ENCODE peak calls at places on chromosomes 2 and 18, in five cellular contexts. Q is right cardiac atrium, T is colonic mucosa, C is PC-3, L is mesendoderm. Z is an unnamed sample.

GRCh38 chr18:5097116-5097703 is 99.8 kb downstream of the AKAIN1 start:
- DNase-seq in L (peak), T (no peak), Q (no peak), C (no peak), Z (no peak)

GRCh38 chr2:149184994-149185393 is 145.4 kb upstream of the LYPD6 start:
- DNase-seq in C (no peak), Q (no peak), T (no peak), L (no peak), Z (no peak)

GRCh38 chr2:223084873-223085272 is 32.9 kb downstream of the KCNE4 start:
- DNase-seq in Q (no peak), C (no peak), T (no peak), L (peak), Z (no peak)

GRCh38 chr2:26013668-26014067 is 20.2 kb upstream of the RAB10 start:
- DNase-seq in T (no peak), C (peak), Q (no peak), L (no peak), Z (no peak)

GRCh38 chr2:42936632-42936996 is 144.2 kb upstream of the HAAO start:
- DNase-seq in C (no peak), T (no peak), L (no peak), Q (peak), Z (no peak)

GRCh38 chr2:159089543-159089942 is 121.1 kb downstream of the TANC1 start:
- DNase-seq in L (no peak), C (no peak), Q (peak), T (no peak), Z (no peak)

GRCh38 chr18:7221424-7222155 is 9.3 kb upstream of the LRRC30 start:
- DNase-seq in Q (no peak), L (peak), T (peak), C (peak), Z (no peak)

GRCh38 chr2:11832531-11832930 is 86.1 kb downstream of the LPIN1 start:
- DNase-seq in Q (no peak), C (no peak), L (no peak), T (no peak), Z (no peak)

GRCh38 chr18:26429535-26429934 is 118.8 kb downstream of the KCTD1 start:
- DNase-seq in L (peak), Q (no peak), T (no peak), C (peak), Z (no peak)

GRCh38 chr2:52210611-52211010 is 1178.7 kb upstream of the NRXN1 start:
- DNase-seq in T (no peak), C (no peak), Q (no peak), L (no peak), Z (no peak)

GRCh38 chr2:33488178-33488690 is 11.8 kb downstream of the RASGRP3 start:
- DNase-seq in T (no peak), Q (no peak), C (no peak), L (no peak), Z (no peak)

GRCh38 chr2:624096-624495 is 53.1 kb downstream of the TMEM18 start:
- DNase-seq in L (no peak), T (no peak), Q (no peak), C (no peak), Z (no peak)

GRCh38 chr2:231393149-231394131 is 2.1 kb upstream of the B3GNT7 start:
- DNase-seq in Q (peak), C (no peak), L (peak), T (no peak), Z (no peak)

GRCh38 chr2:9107168-9108025 is 99.2 kb upstream of the ASAP2 start:
- DNase-seq in C (no peak), T (peak), Q (no peak), L (no peak), Z (no peak)

GRCh38 chr2:9203006-9203405 is 3.6 kb upstream of the ASAP2 start:
- DNase-seq in T (no peak), C (no peak), L (no peak), Q (no peak), Z (no peak)

GRCh38 chr2:10272464-10272863 is 30.2 kb upstream of the HPCAL1 start:
- DNase-seq in L (no peak), Q (no peak), C (no peak), T (no peak), Z (no peak)

GRCh38 chr2:99602475-99602874 is 112.7 kb upstream of the REV1 start:
- DNase-seq in Q (no peak), C (peak), L (peak), T (no peak), Z (no peak)

GRCh38 chr2:191171708-191172355 is 21.0 kb upstream of the STAT4 start:
- DNase-seq in L (peak), Q (no peak), C (peak), T (no peak), Z (no peak)

GRCh38 chr18:74353169-74353775 is 37.6 kb downstream of the C18orf63 start:
- DNase-seq in Q (peak), L (peak), C (peak), T (peak), Z (peak)

GRCh38 chr18:59904051-59904601 is 4.3 kb downstream of the PMAIP1 start:
- DNase-seq in Q (no peak), L (no peak), C (no peak), T (no peak), Z (no peak)

GRCh38 chr2:202375006-202375610 is 1.0 kb upstream of the BMPR2 start:
- DNase-seq in Q (peak), T (peak), L (peak), C (peak), Z (peak)

GRCh38 chr2:190837417-190837816 is 43.2 kb upstream of the GLS start:
- DNase-seq in L (no peak), C (peak), T (no peak), Q (no peak), Z (no peak)

GRCh38 chr2:19914266-19914975 is 12.6 kb upstream of the TTC32 start:
- DNase-seq in C (no peak), L (no peak), Q (no peak), T (no peak), Z (no peak)

DNA sequence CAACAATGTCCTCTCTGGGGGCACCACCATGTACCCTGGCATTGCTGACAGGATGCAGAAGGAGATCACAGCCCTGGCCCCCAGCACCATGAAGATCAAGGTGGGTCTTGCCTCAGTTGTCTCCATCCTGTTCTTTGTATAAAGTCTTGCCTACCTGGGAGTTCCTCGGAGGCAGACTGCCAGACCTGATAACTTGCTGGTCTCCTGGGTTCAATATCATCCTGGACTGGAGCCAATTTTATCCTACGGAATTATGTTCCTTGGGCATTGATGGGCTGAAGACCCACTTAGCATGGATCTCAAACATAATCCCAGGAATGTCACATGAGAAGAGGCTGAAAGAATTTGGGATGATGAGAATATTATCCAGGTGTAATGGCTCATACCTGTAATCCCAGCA is 10.0 kb upstream of the DGUOK start:
- DNase-seq in L (no peak), Q (no peak), C (no peak), T (no peak), Z (no peak)
- H3K27ac ChIP-seq in L (no peak), Q (no peak), C (no peak), T (no peak), Z (no peak)

GRCh38 chr2:217360111-217360510 is 500.2 kb upstream of the TNP1 start:
- DNase-seq in T (no peak), Q (no peak), L (no peak), C (no peak), Z (no peak)

GRCh38 chr2:217360781-217361485 is 501.1 kb upstream of the TNP1 start:
- DNase-seq in Q (peak), C (peak), T (no peak), L (no peak), Z (no peak)

GRCh38 chr2:217362290-217362689 is 502.4 kb upstream of the TNP1 start:
- DNase-seq in C (no peak), L (no peak), Q (no peak), T (no peak), Z (no peak)

GRCh38 chr2:217362710-217363109 is 502.8 kb upstream of the TNP1 start:
- DNase-seq in C (no peak), T (no peak), Q (no peak), L (peak), Z (no peak)

GRCh38 chr2:217361491-217361890 is 501.6 kb upstream of the TNP1 start:
- DNase-seq in T (peak), L (no peak), C (no peak), Q (no peak), Z (no peak)
- H3K27ac ChIP-seq in T (peak), L (no peak), C (peak), Q (peak), Z (peak)

GRCh38 chr2:74290466-74291216 is 52.6 kb downstream of the SLC4A5 start:
- DNase-seq in L (no peak), T (peak), Q (no peak), C (no peak), Z (no peak)
- H3K27ac ChIP-seq in L (no peak), T (no peak), Q (no peak), C (no peak), Z (no peak)

DNA sequence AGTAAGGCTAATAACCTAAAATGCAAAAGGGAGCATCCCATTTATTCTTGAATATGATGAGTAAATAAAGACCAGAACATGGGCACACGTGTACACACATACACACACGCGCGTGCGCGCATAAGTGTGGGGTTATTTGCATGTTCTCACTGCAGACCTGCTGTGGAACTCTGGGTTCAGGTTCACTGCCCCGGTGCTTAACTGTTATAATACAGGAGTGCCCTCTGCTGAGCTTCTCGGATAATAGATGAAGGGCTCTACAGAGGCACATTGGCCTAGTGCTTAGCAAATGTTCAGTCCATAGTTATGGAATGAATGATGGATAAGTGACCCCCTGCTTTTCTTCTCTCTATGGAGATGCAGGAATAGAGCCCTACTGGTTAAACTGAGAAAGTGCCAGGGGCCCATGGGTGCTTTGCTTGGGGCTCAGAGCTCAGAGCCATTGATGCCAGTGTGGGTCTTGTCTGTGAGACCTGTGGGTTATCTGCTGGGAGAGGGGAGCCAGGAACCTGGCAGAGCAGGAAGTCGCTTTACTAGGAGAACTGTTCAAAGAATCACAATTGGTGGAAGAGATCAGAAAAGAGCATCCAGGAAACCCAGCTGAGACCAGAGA is 3.6 kb upstream of the ARL4C start:
- DNase-seq in T (peak), L (peak), Q (no peak), C (peak), Z (no peak)
- H3K27ac ChIP-seq in T (no peak), L (no peak), Q (no peak), C (no peak), Z (no peak)

GRCh38 chr2:85905891-85906290 is 17.1 kb upstream of the ST3GAL5 start:
- DNase-seq in C (no peak), L (no peak), Q (no peak), T (no peak), Z (no peak)

GRCh38 chr2:85906748-85907147 is 18.0 kb upstream of the ST3GAL5 start:
- DNase-seq in C (no peak), L (no peak), T (no peak), Q (no peak), Z (no peak)

GRCh38 chr2:85905187-85905666 is 16.4 kb upstream of the ST3GAL5 start:
- DNase-seq in L (no peak), C (no peak), Q (no peak), T (no peak), Z (no peak)

GRCh38 chr2:85902496-85902895 is 13.7 kb upstream of the ST3GAL5 start:
- DNase-seq in L (no peak), Q (no peak), C (no peak), T (no peak), Z (no peak)

DNA sequence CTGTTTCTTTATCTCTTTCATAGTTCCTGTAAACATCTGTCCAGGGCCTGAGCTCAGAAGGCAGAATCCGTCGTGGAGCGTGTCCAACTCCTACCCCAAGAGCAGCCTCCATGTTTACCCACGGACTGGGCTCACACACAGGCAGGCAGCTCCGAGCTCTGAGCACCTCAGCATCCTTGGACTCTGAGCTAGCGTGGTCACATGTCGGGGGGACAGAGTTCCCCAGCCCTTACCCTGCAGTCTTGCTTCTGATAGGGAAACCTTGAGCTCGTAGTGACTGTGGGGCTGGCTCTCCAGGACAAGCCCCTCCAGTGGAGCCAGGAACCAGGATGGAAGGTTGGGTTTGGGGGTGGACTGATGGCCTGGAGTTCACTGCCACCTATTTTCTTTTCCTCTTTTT is 15.1 kb upstream of the ST3GAL5 start:
- DNase-seq in C (no peak), Q (no peak), L (no peak), T (no peak), Z (no peak)
- H3K27ac ChIP-seq in C (no peak), Q (no peak), L (no peak), T (no peak), Z (no peak)

GRCh38 chr18:76450452-76450851 is 44.6 kb downstream of the ZNF516 start:
- DNase-seq in C (peak), Q (no peak), L (no peak), T (no peak), Z (no peak)

GRCh38 chr18:76450912-76451421 is 44.1 kb downstream of the ZNF516 start:
- DNase-seq in Q (peak), C (peak), T (peak), L (peak), Z (no peak)

GRCh38 chr18:76447268-76447890 is 47.7 kb downstream of the ZNF516 start:
- DNase-seq in L (no peak), Q (no peak), C (no peak), T (no peak), Z (no peak)

GRCh38 chr18:76448262-76449109 is 46.6 kb downstream of the ZNF516 start:
- DNase-seq in C (no peak), L (no peak), T (no peak), Q (no peak), Z (no peak)

DNA sequence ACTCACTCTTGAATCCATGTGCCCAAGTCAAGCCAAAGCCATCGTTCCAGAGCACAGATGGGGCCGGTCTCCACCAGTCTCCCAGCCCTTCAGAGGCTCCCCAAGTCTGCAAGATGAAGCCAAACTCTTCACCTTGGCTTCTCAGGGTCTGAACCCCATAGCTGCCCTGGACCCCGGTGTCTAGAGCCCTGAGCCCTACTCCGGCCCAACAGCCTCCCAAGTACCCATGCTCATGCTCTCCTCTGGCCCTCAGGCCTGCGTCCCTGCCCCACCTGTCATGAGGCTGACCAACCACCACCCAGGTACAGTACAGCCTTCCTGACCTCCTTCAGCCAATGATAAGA is 46.0 kb downstream of the ZNF516 start:
- DNase-seq in L (no peak), T (no peak), Q (no peak), C (no peak), Z (no peak)
- H3K27ac ChIP-seq in L (no peak), T (peak), Q (no peak), C (no peak), Z (no peak)

Z was measured in thoracic aorta.